ENCODE peak calls at places on chromosomes 1 and 21, in four cellular contexts. H is transverse colon, L is breast epithelium, M is HCT116. J is an unnamed sample.

GRCh38 chr1:100134872-100135271 is 1.9 kb downstream of the TRMT13 start:
- DNase-seq in M (no peak), H (no peak), L (no peak), J (no peak)

GRCh38 chr1:100087396-100087795 is 45.3 kb downstream of the SASS6 start:
- DNase-seq in L (no peak), M (no peak), H (no peak), J (no peak)

GRCh38 chr1:117671781-117672501 is 66.1 kb downstream of the TENT5C start:
- DNase-seq in M (no peak), L (no peak), H (peak; percentile 67), J (no peak)

GRCh38 chr1:2271841-2272655 is 43.9 kb downstream of the SKI start:
- DNase-seq in L (no peak), H (no peak), M (no peak), J (no peak)

GRCh38 chr1:208235983-208236761 is 8.0 kb downstream of the PLXNA2 start:
- DNase-seq in M (no peak), H (peak; percentile 77), L (no peak), J (no peak)

GRCh38 chr21:37155216-37155615 is 82.2 kb downstream of the TTC3 start:
- DNase-seq in M (no peak), L (no peak), H (no peak), J (no peak)

GRCh38 chr1:6969106-6969505 is 183.9 kb downstream of the CAMTA1 start:
- DNase-seq in M (no peak), L (no peak), H (no peak), J (no peak)

GRCh38 chr1:217332426-217333065 is 298.3 kb downstream of the GPATCH2 start:
- DNase-seq in M (no peak), H (no peak), L (no peak), J (no peak)

GRCh38 chr1:198156111-198156744 is 570 bp upstream of the NEK7 start:
- DNase-seq in L (peak; percentile 50), M (peak; percentile 69), H (peak; percentile 81), J (no peak)

GRCh38 chr1:219324629-219325367 is 151.1 kb downstream of the LYPLAL1 start:
- DNase-seq in L (no peak), M (peak; percentile 61), H (no peak), J (no peak)

GRCh38 chr1:15178571-15179484 is 25.3 kb downstream of the TMEM51 start:
- DNase-seq in M (peak; percentile 93), H (no peak), L (no peak), J (no peak)

GRCh38 chr1:169060906-169061683 is 45.4 kb upstream of the ATP1B1 start:
- DNase-seq in H (no peak), M (no peak), L (no peak), J (no peak)

GRCh38 chr1:35377553-35377952 is 109.0 kb downstream of the ZMYM4 start:
- DNase-seq in H (no peak), M (no peak), L (no peak), J (no peak)

GRCh38 chr1:219352961-219353651 is 179.4 kb downstream of the LYPLAL1 start:
- DNase-seq in M (no peak), L (no peak), H (no peak), J (no peak)

GRCh38 chr1:24010650-24011049 is 30.5 kb upstream of the SRSF10 start:
- DNase-seq in H (no peak), L (no peak), M (no peak), J (no peak)

GRCh38 chr1:2597441-2598328 is 11.1 kb downstream of the PRXL2B start:
- DNase-seq in H (no peak), M (no peak), L (no peak), J (no peak)

GRCh38 chr1:42913426-42914091 is 45.1 kb downstream of the SLC2A1 start:
- DNase-seq in L (no peak), H (peak; percentile 64), M (peak; percentile 78), J (no peak)

GRCh38 chr1:209673631-209674417 is 1.4 kb upstream of the G0S2 start:
- DNase-seq in H (no peak), M (no peak), L (no peak), J (no peak)

GRCh38 chr1:35567947-35568558 is 5.1 kb upstream of the TFAP2E start:
- DNase-seq in H (no peak), L (no peak), M (no peak), J (no peak)

GRCh38 chr1:39236971-39237370 is 32.5 kb downstream of the MACF1 start:
- DNase-seq in H (no peak), M (no peak), L (no peak), J (no peak)

GRCh38 chr1:154497026-154497806 is 4.8 kb upstream of the TDRD10 start:
- DNase-seq in H (no peak), L (no peak), M (no peak), J (no peak)

GRCh38 chr1:240309804-240310203 is 218.1 kb downstream of the FMN2 start:
- DNase-seq in M (no peak), H (no peak), L (no peak), J (no peak)

GRCh38 chr1:32873484-32873883 is 2.8 kb upstream of the FNDC5 start:
- DNase-seq in H (no peak), L (no peak), M (no peak), J (no peak)

DNA sequence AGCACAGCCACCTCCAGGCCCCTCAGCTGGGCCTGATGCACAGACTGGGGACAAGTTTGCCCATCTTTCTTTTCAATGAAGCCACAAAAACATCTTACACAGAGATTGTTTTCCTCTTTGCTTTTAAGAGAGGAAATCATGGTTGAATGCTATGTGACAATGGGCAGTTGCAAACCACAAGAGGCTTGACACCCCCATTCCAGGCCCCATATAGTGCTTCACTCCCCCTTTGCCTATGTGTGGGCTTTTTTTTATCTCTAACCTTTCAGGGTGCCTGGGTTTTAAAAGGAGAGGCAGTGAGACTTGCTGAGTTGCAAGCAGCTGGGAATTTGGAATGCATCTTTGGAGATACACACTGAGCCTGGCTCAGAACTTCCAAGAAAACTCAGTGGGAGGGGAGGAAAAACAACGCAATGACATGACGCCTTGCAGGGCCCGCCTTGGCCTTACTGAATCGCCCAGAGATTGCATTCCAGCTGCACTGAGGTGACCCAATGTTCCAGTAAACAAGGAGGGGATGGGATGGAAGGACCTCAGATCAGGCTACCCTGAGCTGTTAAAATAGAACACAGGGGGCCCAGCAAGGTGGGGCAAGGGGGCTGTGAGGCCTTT is 145.2 kb upstream of the ZNF648 start:
- DNase-seq in M (no peak), H (peak; percentile 43), L (peak; percentile 37), J (no peak)
- TF ChIP-seq POLR2A in M (no peak), H (no peak), L (no peak), J (no peak)

GRCh38 chr1:63967901-63968300 is 194.1 kb downstream of the ROR1 start:
- DNase-seq in L (no peak), H (no peak), M (no peak), J (no peak)
- TF ChIP-seq POLR2AphosphoS5 in L (no peak), H (no peak), M (no peak), J (no peak)

DNA sequence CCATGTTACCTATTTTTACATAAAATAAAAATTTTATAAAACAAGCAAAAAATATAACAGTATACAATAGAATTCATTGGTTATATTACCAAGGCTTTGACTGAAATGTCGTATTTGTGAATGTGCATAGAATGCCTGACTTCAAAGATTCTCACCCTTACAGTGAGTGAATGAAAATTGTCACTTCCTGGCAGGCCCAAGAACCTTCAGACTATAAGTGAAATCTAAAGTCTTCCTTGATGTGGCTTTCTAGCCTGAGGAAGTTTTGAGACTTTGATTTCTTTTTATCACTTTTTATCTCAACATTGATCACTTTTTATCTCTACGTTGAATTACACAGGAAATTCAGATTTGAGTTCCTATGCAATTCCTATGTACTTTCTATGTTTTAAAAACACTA is 104.7 kb upstream of the KIAA0040 start:
- DNase-seq in L (no peak), H (no peak), M (no peak), J (no peak)
- TF ChIP-seq POLR2A in L (no peak), H (no peak), M (no peak), J (no peak)

GRCh38 chr21:43987509-43987908 is 24.6 kb upstream of the TRAPPC10 start:
- DNase-seq in M (no peak), L (no peak), H (no peak), J (no peak)

GRCh38 chr21:43988016-43988415 is 24.1 kb upstream of the TRAPPC10 start:
- DNase-seq in L (no peak), H (no peak), M (no peak), J (no peak)

GRCh38 chr21:43986544-43987451 is 25.3 kb upstream of the TRAPPC10 start:
- DNase-seq in M (no peak), L (no peak), H (no peak), J (no peak)

GRCh38 chr21:43989401-43989800 is 22.7 kb upstream of the TRAPPC10 start:
- DNase-seq in H (no peak), M (no peak), L (no peak), J (no peak)

DNA sequence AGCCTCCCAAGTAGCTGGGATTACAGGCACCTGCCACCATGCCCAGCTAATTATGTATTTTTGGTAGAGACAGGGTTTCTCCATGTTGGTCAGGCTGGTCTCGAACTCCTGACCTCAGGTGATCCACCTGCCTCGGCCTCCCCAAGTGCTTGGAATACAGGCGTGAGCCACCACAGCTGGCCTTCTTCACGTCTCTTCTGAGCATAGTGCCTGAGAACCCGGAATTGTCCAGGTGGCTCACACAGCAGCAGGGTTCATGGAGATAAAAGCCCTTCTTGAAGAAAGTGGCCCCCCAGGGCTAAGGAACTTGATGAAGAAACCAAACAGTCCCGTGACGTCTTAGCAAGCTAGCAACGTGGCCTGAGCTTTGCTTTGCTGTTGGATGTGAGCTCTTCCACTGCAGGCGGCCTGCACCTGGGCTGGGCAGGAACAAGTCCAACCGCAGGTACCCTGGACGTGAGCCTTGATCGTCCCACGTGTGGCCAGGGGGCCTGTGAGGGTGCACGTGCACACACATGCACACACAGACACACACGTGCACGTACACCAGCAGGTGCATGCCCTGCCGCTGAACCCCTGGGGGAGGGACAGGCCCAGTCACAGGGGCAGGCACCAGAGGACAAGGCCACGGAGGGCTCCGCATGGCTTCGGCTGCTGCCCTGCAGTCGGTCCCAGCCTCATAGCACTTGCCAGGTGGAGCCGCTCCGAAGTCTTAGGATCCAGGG is 23.4 kb upstream of the TRAPPC10 start:
- DNase-seq in L (no peak), H (no peak), M (no peak), J (no peak)
- TF ChIP-seq POLR2AphosphoS5 in L (no peak), H (no peak), M (no peak), J (no peak)

J was measured in GM12891.